ENCODE peak calls at places on chromosome 12, in ten cellular contexts. One of them, this sample, is unnamed.

GRCh38 chr12:104768033-104768432 is 190.1 kb downstream of the SLC41A2 start:
- DNase-seq in amniotic stem cell: no peak
- DNase-seq in OCI-LY7: no peak
- DNase-seq in GM12864: no peak
- DNase-seq in adrenal gland: no peak
- DNase-seq in head of caudate nucleus: no peak
- DNase-seq in stimulated activated CD4-positive, alpha-beta T cell treated with anti-CD3 and anti-CD28 coated beads, TNF-alpha, amount 100 ng/mL, for 24 hours: no peak
- DNase-seq in HT1080: no peak
- DNase-seq in mesenteric fat pad: no peak
- DNase-seq in activated T-cell treated with anti-CD3 and anti-CD28 coated beads for 1 hour: no peak
- DNase-seq in this sample: no peak

GRCh38 chr12:126051611-126052107 is 986.4 kb downstream of the AACS start:
- DNase-seq in mesenteric fat pad: no peak
- DNase-seq in activated T-cell treated with anti-CD3 and anti-CD28 coated beads for 1 hour: no peak
- DNase-seq in stimulated activated CD4-positive, alpha-beta T cell treated with anti-CD3 and anti-CD28 coated beads, TNF-alpha, amount 100 ng/mL, for 24 hours: no peak
- DNase-seq in head of caudate nucleus: no peak
- DNase-seq in adrenal gland: no peak
- DNase-seq in OCI-LY7: no peak
- DNase-seq in HT1080: peak; percentile 87
- DNase-seq in GM12864: no peak
- DNase-seq in amniotic stem cell: no peak
- DNase-seq in this sample: no peak

GRCh38 chr12:15532364-15532977 is 210.2 kb downstream of the PTPRO start:
- DNase-seq in amniotic stem cell: no peak
- DNase-seq in head of caudate nucleus: peak; percentile 36
- DNase-seq in HT1080: peak; percentile 72
- DNase-seq in adrenal gland: no peak
- DNase-seq in stimulated activated CD4-positive, alpha-beta T cell treated with anti-CD3 and anti-CD28 coated beads, TNF-alpha, amount 100 ng/mL, for 24 hours: peak; percentile 26
- DNase-seq in mesenteric fat pad: no peak
- DNase-seq in OCI-LY7: peak; percentile 72
- DNase-seq in GM12864: peak; percentile 33
- DNase-seq in activated T-cell treated with anti-CD3 and anti-CD28 coated beads for 1 hour: peak; percentile 28
- DNase-seq in this sample: no peak

GRCh38 chr12:117707861-117708260 is 260.9 kb downstream of the KSR2 start:
- DNase-seq in adrenal gland: no peak
- DNase-seq in amniotic stem cell: no peak
- DNase-seq in activated T-cell treated with anti-CD3 and anti-CD28 coated beads for 1 hour: no peak
- DNase-seq in stimulated activated CD4-positive, alpha-beta T cell treated with anti-CD3 and anti-CD28 coated beads, TNF-alpha, amount 100 ng/mL, for 24 hours: no peak
- DNase-seq in head of caudate nucleus: no peak
- DNase-seq in mesenteric fat pad: no peak
- DNase-seq in OCI-LY7: no peak
- DNase-seq in HT1080: no peak
- DNase-seq in GM12864: no peak
- DNase-seq in this sample: no peak

GRCh38 chr12:112131686-112132085 is 6.3 kb downstream of the TRAFD1 start:
- DNase-seq in OCI-LY7: no peak
- DNase-seq in stimulated activated CD4-positive, alpha-beta T cell treated with anti-CD3 and anti-CD28 coated beads, TNF-alpha, amount 100 ng/mL, for 24 hours: no peak
- DNase-seq in head of caudate nucleus: no peak
- DNase-seq in mesenteric fat pad: no peak
- DNase-seq in adrenal gland: no peak
- DNase-seq in activated T-cell treated with anti-CD3 and anti-CD28 coated beads for 1 hour: no peak
- DNase-seq in GM12864: no peak
- DNase-seq in HT1080: no peak
- DNase-seq in amniotic stem cell: no peak
- DNase-seq in this sample: no peak

GRCh38 chr12:54304187-54304810 is 3.5 kb upstream of the NFE2 start:
- DNase-seq in GM12864: no peak
- DNase-seq in mesenteric fat pad: peak; percentile 91
- DNase-seq in stimulated activated CD4-positive, alpha-beta T cell treated with anti-CD3 and anti-CD28 coated beads, TNF-alpha, amount 100 ng/mL, for 24 hours: no peak
- DNase-seq in adrenal gland: peak; percentile 75
- DNase-seq in amniotic stem cell: no peak
- DNase-seq in HT1080: no peak
- DNase-seq in OCI-LY7: peak; percentile 24
- DNase-seq in activated T-cell treated with anti-CD3 and anti-CD28 coated beads for 1 hour: no peak
- DNase-seq in head of caudate nucleus: no peak
- DNase-seq in this sample: no peak

GRCh38 chr12:52699373-52699772 is 4.0 kb downstream of the KRT77 start:
- DNase-seq in amniotic stem cell: no peak
- DNase-seq in adrenal gland: no peak
- DNase-seq in HT1080: no peak
- DNase-seq in OCI-LY7: no peak
- DNase-seq in head of caudate nucleus: no peak
- DNase-seq in stimulated activated CD4-positive, alpha-beta T cell treated with anti-CD3 and anti-CD28 coated beads, TNF-alpha, amount 100 ng/mL, for 24 hours: no peak
- DNase-seq in GM12864: no peak
- DNase-seq in mesenteric fat pad: no peak
- DNase-seq in activated T-cell treated with anti-CD3 and anti-CD28 coated beads for 1 hour: no peak
- DNase-seq in this sample: no peak

GRCh38 chr12:120199595-120200306 is 1.2 kb downstream of the RPLP0 start:
- DNase-seq in adrenal gland: peak; percentile 67
- DNase-seq in activated T-cell treated with anti-CD3 and anti-CD28 coated beads for 1 hour: no peak
- DNase-seq in mesenteric fat pad: no peak
- DNase-seq in OCI-LY7: peak; percentile 33
- DNase-seq in amniotic stem cell: peak; percentile 13
- DNase-seq in head of caudate nucleus: no peak
- DNase-seq in stimulated activated CD4-positive, alpha-beta T cell treated with anti-CD3 and anti-CD28 coated beads, TNF-alpha, amount 100 ng/mL, for 24 hours: no peak
- DNase-seq in HT1080: peak; percentile 55
- DNase-seq in GM12864: no peak
- DNase-seq in this sample: no peak

GRCh38 chr12:42819801-42820200 is 230.3 kb upstream of the PRICKLE1 start:
- DNase-seq in amniotic stem cell: no peak
- DNase-seq in activated T-cell treated with anti-CD3 and anti-CD28 coated beads for 1 hour: no peak
- DNase-seq in adrenal gland: no peak
- DNase-seq in head of caudate nucleus: no peak
- DNase-seq in GM12864: no peak
- DNase-seq in HT1080: no peak
- DNase-seq in mesenteric fat pad: no peak
- DNase-seq in stimulated activated CD4-positive, alpha-beta T cell treated with anti-CD3 and anti-CD28 coated beads, TNF-alpha, amount 100 ng/mL, for 24 hours: no peak
- DNase-seq in OCI-LY7: no peak
- DNase-seq in this sample: no peak

GRCh38 chr12:116885496-116885895 is 4.3 kb upstream of the HRK start:
- DNase-seq in stimulated activated CD4-positive, alpha-beta T cell treated with anti-CD3 and anti-CD28 coated beads, TNF-alpha, amount 100 ng/mL, for 24 hours: no peak
- DNase-seq in head of caudate nucleus: no peak
- DNase-seq in mesenteric fat pad: no peak
- DNase-seq in HT1080: no peak
- DNase-seq in amniotic stem cell: no peak
- DNase-seq in GM12864: no peak
- DNase-seq in adrenal gland: no peak
- DNase-seq in activated T-cell treated with anti-CD3 and anti-CD28 coated beads for 1 hour: no peak
- DNase-seq in OCI-LY7: peak; percentile 50
- DNase-seq in this sample: no peak

GRCh38 chr12:25813843-25814242 is 144.6 kb upstream of the RASSF8 start:
- DNase-seq in HT1080: no peak
- DNase-seq in head of caudate nucleus: no peak
- DNase-seq in stimulated activated CD4-positive, alpha-beta T cell treated with anti-CD3 and anti-CD28 coated beads, TNF-alpha, amount 100 ng/mL, for 24 hours: no peak
- DNase-seq in amniotic stem cell: no peak
- DNase-seq in OCI-LY7: no peak
- DNase-seq in activated T-cell treated with anti-CD3 and anti-CD28 coated beads for 1 hour: no peak
- DNase-seq in GM12864: no peak
- DNase-seq in mesenteric fat pad: no peak
- DNase-seq in adrenal gland: no peak
- DNase-seq in this sample: no peak

GRCh38 chr12:62296001-62296400 is 35.8 kb downstream of the USP15 start:
- DNase-seq in mesenteric fat pad: no peak
- DNase-seq in OCI-LY7: no peak
- DNase-seq in adrenal gland: no peak
- DNase-seq in head of caudate nucleus: no peak
- DNase-seq in amniotic stem cell: no peak
- DNase-seq in activated T-cell treated with anti-CD3 and anti-CD28 coated beads for 1 hour: no peak
- DNase-seq in GM12864: no peak
- DNase-seq in HT1080: no peak
- DNase-seq in stimulated activated CD4-positive, alpha-beta T cell treated with anti-CD3 and anti-CD28 coated beads, TNF-alpha, amount 100 ng/mL, for 24 hours: no peak
- DNase-seq in this sample: no peak

GRCh38 chr12:1594045-1594294 is 411 bp downstream of the FBXL14 start:
- DNase-seq in GM12864: no peak
- DNase-seq in mesenteric fat pad: no peak
- DNase-seq in activated T-cell treated with anti-CD3 and anti-CD28 coated beads for 1 hour: peak; percentile 25
- DNase-seq in amniotic stem cell: no peak
- DNase-seq in head of caudate nucleus: no peak
- DNase-seq in adrenal gland: peak; percentile 68
- DNase-seq in stimulated activated CD4-positive, alpha-beta T cell treated with anti-CD3 and anti-CD28 coated beads, TNF-alpha, amount 100 ng/mL, for 24 hours: no peak
- DNase-seq in OCI-LY7: peak; percentile 82
- DNase-seq in HT1080: peak; percentile 48
- DNase-seq in this sample: peak; percentile 47

GRCh38 chr12:79302171-79302841 is 388.5 kb downstream of the PAWR start:
- DNase-seq in GM12864: no peak
- DNase-seq in mesenteric fat pad: no peak
- DNase-seq in stimulated activated CD4-positive, alpha-beta T cell treated with anti-CD3 and anti-CD28 coated beads, TNF-alpha, amount 100 ng/mL, for 24 hours: no peak
- DNase-seq in HT1080: no peak
- DNase-seq in OCI-LY7: no peak
- DNase-seq in head of caudate nucleus: no peak
- DNase-seq in amniotic stem cell: no peak
- DNase-seq in adrenal gland: no peak
- DNase-seq in activated T-cell treated with anti-CD3 and anti-CD28 coated beads for 1 hour: no peak
- DNase-seq in this sample: no peak

GRCh38 chr12:86233126-86233525 is 23.1 kb downstream of the MGAT4C start:
- DNase-seq in adrenal gland: no peak
- DNase-seq in mesenteric fat pad: no peak
- DNase-seq in activated T-cell treated with anti-CD3 and anti-CD28 coated beads for 1 hour: no peak
- DNase-seq in HT1080: peak; percentile 2
- DNase-seq in GM12864: no peak
- DNase-seq in OCI-LY7: no peak
- DNase-seq in stimulated activated CD4-positive, alpha-beta T cell treated with anti-CD3 and anti-CD28 coated beads, TNF-alpha, amount 100 ng/mL, for 24 hours: no peak
- DNase-seq in amniotic stem cell: no peak
- DNase-seq in head of caudate nucleus: no peak
- DNase-seq in this sample: no peak

GRCh38 chr12:95201056-95201670 is 16.1 kb downstream of the FGD6 start:
- DNase-seq in stimulated activated CD4-positive, alpha-beta T cell treated with anti-CD3 and anti-CD28 coated beads, TNF-alpha, amount 100 ng/mL, for 24 hours: no peak
- DNase-seq in OCI-LY7: no peak
- DNase-seq in activated T-cell treated with anti-CD3 and anti-CD28 coated beads for 1 hour: no peak
- DNase-seq in adrenal gland: no peak
- DNase-seq in GM12864: no peak
- DNase-seq in head of caudate nucleus: no peak
- DNase-seq in amniotic stem cell: no peak
- DNase-seq in HT1080: peak; percentile 43
- DNase-seq in mesenteric fat pad: no peak
- DNase-seq in this sample: no peak

GRCh38 chr12:64780531-64781373 is 21.5 kb upstream of the GNS start:
- DNase-seq in head of caudate nucleus: peak; percentile 23
- DNase-seq in stimulated activated CD4-positive, alpha-beta T cell treated with anti-CD3 and anti-CD28 coated beads, TNF-alpha, amount 100 ng/mL, for 24 hours: no peak
- DNase-seq in OCI-LY7: no peak
- DNase-seq in adrenal gland: peak; percentile 56
- DNase-seq in activated T-cell treated with anti-CD3 and anti-CD28 coated beads for 1 hour: no peak
- DNase-seq in GM12864: no peak
- DNase-seq in amniotic stem cell: no peak
- DNase-seq in mesenteric fat pad: peak; percentile 92
- DNase-seq in HT1080: peak; percentile 11
- DNase-seq in this sample: no peak

GRCh38 chr12:113870035-113870434 is 96.1 kb downstream of the RBM19 start:
- DNase-seq in head of caudate nucleus: no peak
- DNase-seq in activated T-cell treated with anti-CD3 and anti-CD28 coated beads for 1 hour: no peak
- DNase-seq in OCI-LY7: no peak
- DNase-seq in adrenal gland: peak; percentile 70
- DNase-seq in GM12864: no peak
- DNase-seq in stimulated activated CD4-positive, alpha-beta T cell treated with anti-CD3 and anti-CD28 coated beads, TNF-alpha, amount 100 ng/mL, for 24 hours: no peak
- DNase-seq in mesenteric fat pad: no peak
- DNase-seq in amniotic stem cell: no peak
- DNase-seq in HT1080: no peak
- DNase-seq in this sample: no peak

This sample was measured in DMS79 treated with DMSO at 0.1 percent for 48 hours.